ENCODE peak calls at places on chromosomes 1 and 21, in nine cellular contexts. O is fibroblast of mammary gland; M is amygdala; V is stimulated activated CD8-positive, alpha-beta memory T cell treated with anti-CD3 and anti-CD28 coated beads, Interleukin-12 subunit alpha, Interleukin-12 subunit beta, amount 100 ng/mL, for 1 hour; N is body of pancreas; B is LNCaP clone FGC; G is T follicular helper cell; T is skeletal muscle cell; Y is left cardiac atrium. F is an unnamed sample.

GRCh38 chr1:153122831-153123421 is 9.6 kb upstream of the SPRR2F start:
- DNase-seq in T (no peak), N (peak), V (no peak), B (peak), G (no peak), M (no peak), O (no peak), Y (no peak), F (no peak)

GRCh38 chr1:21655748-21656147 is 13.4 kb downstream of the RAP1GAP start:
- DNase-seq in M (no peak), T (no peak), N (peak), O (no peak), V (no peak), Y (no peak), G (no peak), B (no peak), F (no peak)

GRCh38 chr1:209911746-209912145 is 26.3 kb upstream of the SYT14 start:
- DNase-seq in G (no peak), V (no peak), O (no peak), T (no peak), M (no peak), Y (no peak), B (no peak), N (no peak), F (no peak)

GRCh38 chr1:226647719-226648118 is 91.4 kb downstream of the ITPKB start:
- DNase-seq in M (no peak), O (no peak), G (no peak), Y (no peak), N (no peak), T (no peak), B (no peak), V (no peak), F (no peak)

GRCh38 chr21:43997766-43998742 is 14.1 kb upstream of the TRAPPC10 start:
- DNase-seq in M (no peak), T (no peak), Y (no peak), V (no peak), N (no peak), B (no peak), G (no peak), O (no peak), F (no peak)

GRCh38 chr1:228515200-228515834 is 28.1 kb downstream of the RNF187 start:
- DNase-seq in Y (no peak), V (no peak), N (peak), G (peak), B (no peak), O (peak), T (no peak), M (no peak), F (no peak)

GRCh38 chr1:36083635-36084501 is at the start of gene TEKT2:
- DNase-seq in G (no peak), M (peak), N (peak), O (peak), T (no peak), V (no peak), B (no peak), Y (no peak), F (no peak)

GRCh38 chr1:63662846-63663245 is 69.6 kb downstream of the PGM1 start:
- DNase-seq in N (no peak), M (no peak), T (no peak), Y (no peak), G (no peak), V (no peak), O (peak), B (no peak), F (no peak)

GRCh38 chr1:204723131-204723787 is 37.7 kb upstream of the LRRN2 start:
- DNase-seq in B (no peak), N (peak), Y (no peak), V (no peak), G (no peak), T (no peak), O (no peak), M (peak), F (no peak)

GRCh38 chr1:230322967-230323547 is 103.1 kb downstream of the PGBD5 start:
- DNase-seq in M (no peak), G (no peak), N (no peak), Y (no peak), T (no peak), O (no peak), V (no peak), B (no peak), F (no peak)

GRCh38 chr1:228280961-228281591 is 73.2 kb downstream of the OBSCN start:
- DNase-seq in T (no peak), Y (peak), V (no peak), M (no peak), O (no peak), B (no peak), N (no peak), G (no peak), F (no peak)

GRCh38 chr1:170735366-170736263 is 71.7 kb downstream of the PRRX1 start:
- DNase-seq in M (no peak), Y (no peak), T (no peak), G (no peak), N (no peak), B (no peak), O (no peak), V (no peak), F (no peak)

GRCh38 chr1:66315675-66316074 is 218.3 kb upstream of the SGIP1 start:
- DNase-seq in O (peak), V (no peak), Y (no peak), T (no peak), M (no peak), N (no peak), B (no peak), G (no peak), F (no peak)

GRCh38 chr1:13781907-13782633 is 82.1 kb downstream of the PRDM2 start:
- DNase-seq in N (no peak), G (no peak), M (no peak), B (no peak), O (peak), T (no peak), Y (no peak), V (no peak), F (no peak)

GRCh38 chr1:19165501-19165900 is 44.6 kb downstream of the UBR4 start:
- DNase-seq in B (peak), G (no peak), V (no peak), T (no peak), N (no peak), O (peak), Y (no peak), M (no peak), F (no peak)

GRCh38 chr1:81695741-81696140 is 105.0 kb upstream of the ADGRL2 start:
- DNase-seq in O (peak), N (no peak), G (no peak), Y (no peak), T (peak), M (no peak), V (no peak), B (no peak), F (no peak)

GRCh38 chr1:163777205-163777604 is 455.5 kb downstream of the NUF2 start:
- DNase-seq in M (no peak), O (no peak), G (no peak), Y (no peak), N (no peak), V (no peak), B (no peak), T (no peak), F (no peak)

GRCh38 chr1:94974824-94975223 is 47.9 kb upstream of the CNN3 start:
- DNase-seq in O (peak), Y (no peak), V (no peak), T (no peak), M (no peak), N (no peak), B (no peak), G (no peak), F (no peak)

GRCh38 chr1:156119503-156120209 is 5.1 kb downstream of the LMNA start:
- DNase-seq in O (peak), V (no peak), M (peak), T (no peak), N (peak), B (no peak), G (no peak), Y (no peak), F (no peak)

GRCh38 chr1:233393084-233393840 is 65.7 kb downstream of the MAP3K21 start:
- DNase-seq in T (no peak), N (no peak), M (no peak), B (no peak), Y (no peak), V (no peak), G (no peak), O (no peak), F (no peak)

GRCh38 chr1:100414693-100415092 is 62.4 kb downstream of the CDC14A start:
- DNase-seq in V (no peak), N (no peak), B (peak), M (no peak), G (no peak), O (peak), T (no peak), Y (no peak), F (no peak)

GRCh38 chr1:24074817-24075725 is 36.9 kb downstream of the MYOM3 start:
- DNase-seq in T (no peak), G (no peak), B (no peak), M (no peak), V (no peak), O (no peak), N (no peak), Y (no peak), F (no peak)

GRCh38 chr21:17340081-17340480 is 172.8 kb upstream of the CXADR start:
- DNase-seq in V (no peak), B (no peak), T (no peak), G (no peak), N (no peak), O (no peak), Y (no peak), M (no peak), F (no peak)

GRCh38 chr1:18955442-18956188 is 861 bp downstream of the IFFO2 start:
- DNase-seq in B (no peak), O (peak), V (no peak), Y (peak), T (no peak), M (no peak), N (peak), G (peak), F (no peak)

GRCh38 chr1:906532-907420 is 16.9 kb upstream of the SAMD11 start:
- DNase-seq in O (peak), G (no peak), M (no peak), Y (peak), N (no peak), V (no peak), T (no peak), B (no peak), F (no peak)

GRCh38 chr1:68331117-68331865 is 99.0 kb upstream of the WLS start:
- DNase-seq in G (no peak), M (no peak), O (peak), V (no peak), B (no peak), T (peak), Y (no peak), N (no peak), F (peak)

GRCh38 chr1:179031284-179031683 is 5.6 kb downstream of the FAM20B start:
- DNase-seq in O (no peak), N (no peak), G (no peak), M (no peak), Y (no peak), B (no peak), T (no peak), V (no peak), F (no peak)

GRCh38 chr1:106676021-106676420 is 380.5 kb upstream of the PRMT6 start:
- DNase-seq in V (no peak), N (no peak), Y (no peak), M (no peak), O (peak), G (no peak), T (peak), B (no peak), F (no peak)

GRCh38 chr1:2031546-2032540 is 12.7 kb downstream of the GABRD start:
- DNase-seq in V (no peak), O (no peak), M (no peak), G (no peak), B (no peak), T (no peak), N (no peak), Y (no peak), F (no peak)

GRCh38 chr1:188170935-188171334 is 1342.2 kb downstream of the PLA2G4A start:
- DNase-seq in V (no peak), B (no peak), T (no peak), G (no peak), Y (no peak), O (no peak), M (no peak), N (no peak), F (no peak)

GRCh38 chr1:214791961-214792360 is 189.0 kb downstream of the CENPF start:
- DNase-seq in T (no peak), V (no peak), Y (no peak), G (no peak), M (no peak), B (no peak), O (no peak), N (no peak), F (no peak)

GRCh38 chr1:31839662-31840343 is 24.0 kb upstream of the SPOCD1 start:
- DNase-seq in G (no peak), Y (no peak), B (no peak), N (no peak), O (no peak), T (no peak), M (no peak), V (no peak), F (no peak)